ENCODE peak calls at places on chromosomes 11 and 22, in four cellular contexts. B is IMR-90, E is mesenchymal stem cell, C is H9. M is an unnamed sample.

GRCh38 chr11:118882489-118882888 is 1.2 kb upstream of the CXCR5 start:
- DNase-seq in E (peak), C (no peak), B (no peak), M (no peak)

GRCh38 chr11:74634537-74634936 is 42.2 kb downstream of the POLD3 start:
- DNase-seq in C (no peak), E (peak), B (peak), M (peak)

GRCh38 chr11:130553306-130553705 is 104.9 kb downstream of the ADAMTS15 start:
- DNase-seq in C (no peak), B (peak), E (no peak), M (no peak)

GRCh38 chr11:95676280-95676679 is 113.3 kb downstream of the FAM76B start:
- DNase-seq in E (no peak), C (no peak), B (no peak), M (no peak)

GRCh38 chr11:67117667-67118058 is 1.4 kb upstream of the KDM2A start:
- DNase-seq in C (peak), B (no peak), E (no peak), M (peak)

GRCh38 chr11:12052676-12053605 is 44.5 kb upstream of the DKK3 start:
- DNase-seq in B (no peak), E (no peak), C (peak), M (peak)

GRCh38 chr11:65112226-65112550 is 516 bp downstream of the TM7SF2 start:
- DNase-seq in E (no peak), C (peak), B (no peak), M (no peak)

GRCh38 chr11:34492806-34493414 is 20.7 kb downstream of the ELF5 start:
- DNase-seq in C (peak), E (peak), B (peak), M (peak)

GRCh38 chr11:88300888-88301477 is 36.6 kb downstream of the CTSC start:
- DNase-seq in E (no peak), B (no peak), C (peak), M (peak)

GRCh38 chr11:27700351-27701261 is at the start of gene BDNF:
- DNase-seq in E (peak), C (peak), B (peak), M (peak)

GRCh38 chr11:37320921-37321320 is 722.9 kb upstream of the RAG2 start:
- DNase-seq in B (no peak), E (no peak), C (no peak), M (no peak)

GRCh38 chr11:76786053-76787014 is 3.2 kb downstream of the TSKU start:
- DNase-seq in E (no peak), C (no peak), B (no peak), M (no peak)

GRCh38 chr11:67032830-67033555 is 10.1 kb downstream of the SYT12 start:
- DNase-seq in C (no peak), B (peak), E (peak), M (no peak)

GRCh38 chr11:68002943-68003845 is 703 bp downstream of the UNC93B1 start:
- DNase-seq in C (peak), E (no peak), B (no peak), M (no peak)

GRCh38 chr11:3214420-3214699 is 4.3 kb downstream of the MRGPRG start:
- DNase-seq in C (no peak), E (no peak), B (no peak), M (no peak)

GRCh38 chr22:49965291-49966040 is 4.9 kb downstream of the PIM3 start:
- DNase-seq in B (no peak), E (no peak), C (peak), M (no peak)

GRCh38 chr11:15685311-15685710 is 570.6 kb downstream of the INSC start:
- DNase-seq in E (no peak), B (no peak), C (no peak), M (peak)

GRCh38 chr11:122162095-122162494 is 46.1 kb upstream of the BLID start:
- DNase-seq in C (no peak), E (peak), B (no peak), M (no peak)

GRCh38 chr22:50396751-50397370 is 53.7 kb downstream of the PPP6R2 start:
- DNase-seq in E (peak), C (no peak), B (peak), M (peak)

GRCh38 chr11:119721129-119722120 is 7.6 kb downstream of the NECTIN1 start:
- DNase-seq in E (peak), B (no peak), C (peak), M (peak)

GRCh38 chr11:64245797-64246623 is 733 bp downstream of the PPP1R14B start:
- DNase-seq in C (no peak), B (peak), E (peak), M (peak)

GRCh38 chr11:113271551-113272245 is 42.7 kb upstream of the TTC12 start:
- DNase-seq in B (no peak), E (no peak), C (no peak), M (no peak)

GRCh38 chr11:115456019-115456418 is 48.2 kb downstream of the CADM1 start:
- DNase-seq in C (no peak), B (peak), E (no peak), M (no peak)

GRCh38 chr22:36465232-36466021 is 16.0 kb downstream of the TXN2 start:
- DNase-seq in C (no peak), E (peak), B (peak), M (peak)

GRCh38 chr11:115581871-115582639 is 77.8 kb upstream of the CADM1 start:
- DNase-seq in C (peak), B (peak), E (no peak), M (peak)

GRCh38 chr11:132803436-132803835 is 728.9 kb downstream of the OPCML start:
- DNase-seq in B (peak), E (no peak), C (no peak), M (no peak)

GRCh38 chr11:113849713-113850112 is 25.7 kb downstream of the USP28 start:
- DNase-seq in E (no peak), C (peak), B (no peak), M (peak)

DNA sequence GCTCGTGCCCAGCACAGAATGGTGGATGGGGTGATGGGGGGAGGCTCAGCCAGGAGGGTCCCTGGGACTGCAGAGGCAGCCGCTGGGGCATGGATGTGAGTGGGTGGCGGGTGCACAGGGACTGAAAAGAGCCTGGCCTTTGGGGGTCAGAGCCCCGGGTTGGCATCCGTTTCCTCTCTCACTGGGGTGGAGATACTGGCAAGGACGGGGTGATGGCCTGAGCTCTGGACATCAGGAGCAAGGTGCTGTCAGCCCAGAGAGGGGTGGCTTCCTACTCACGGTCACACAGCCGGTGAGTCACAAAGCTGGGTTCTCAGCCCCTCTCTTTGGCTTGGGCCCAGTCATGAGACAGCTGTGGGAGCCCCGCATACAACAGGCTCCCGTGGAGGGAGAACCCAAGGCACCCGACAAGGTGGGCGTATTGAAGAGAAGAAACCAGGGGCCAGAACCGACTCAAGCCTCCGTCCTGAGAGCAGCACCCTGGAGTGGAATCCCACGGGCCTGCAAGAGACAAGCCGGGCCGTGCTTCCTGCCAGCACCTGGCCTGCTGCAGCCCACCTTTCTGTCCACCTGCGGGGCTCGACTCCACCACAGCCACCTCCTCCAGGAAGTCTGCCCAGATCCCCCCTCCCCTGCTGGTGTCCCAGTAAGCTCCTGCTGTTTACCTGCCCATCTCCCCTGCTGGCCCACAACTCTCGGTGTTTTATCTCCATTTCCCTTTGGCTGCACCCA is 45.9 kb upstream of the FGF3 start:
- DNase-seq in B (no peak), E (no peak), C (peak), M (no peak)
- H3K4ac ChIP-seq in B (no peak), E (no peak), C (no peak), M (no peak)

DNA sequence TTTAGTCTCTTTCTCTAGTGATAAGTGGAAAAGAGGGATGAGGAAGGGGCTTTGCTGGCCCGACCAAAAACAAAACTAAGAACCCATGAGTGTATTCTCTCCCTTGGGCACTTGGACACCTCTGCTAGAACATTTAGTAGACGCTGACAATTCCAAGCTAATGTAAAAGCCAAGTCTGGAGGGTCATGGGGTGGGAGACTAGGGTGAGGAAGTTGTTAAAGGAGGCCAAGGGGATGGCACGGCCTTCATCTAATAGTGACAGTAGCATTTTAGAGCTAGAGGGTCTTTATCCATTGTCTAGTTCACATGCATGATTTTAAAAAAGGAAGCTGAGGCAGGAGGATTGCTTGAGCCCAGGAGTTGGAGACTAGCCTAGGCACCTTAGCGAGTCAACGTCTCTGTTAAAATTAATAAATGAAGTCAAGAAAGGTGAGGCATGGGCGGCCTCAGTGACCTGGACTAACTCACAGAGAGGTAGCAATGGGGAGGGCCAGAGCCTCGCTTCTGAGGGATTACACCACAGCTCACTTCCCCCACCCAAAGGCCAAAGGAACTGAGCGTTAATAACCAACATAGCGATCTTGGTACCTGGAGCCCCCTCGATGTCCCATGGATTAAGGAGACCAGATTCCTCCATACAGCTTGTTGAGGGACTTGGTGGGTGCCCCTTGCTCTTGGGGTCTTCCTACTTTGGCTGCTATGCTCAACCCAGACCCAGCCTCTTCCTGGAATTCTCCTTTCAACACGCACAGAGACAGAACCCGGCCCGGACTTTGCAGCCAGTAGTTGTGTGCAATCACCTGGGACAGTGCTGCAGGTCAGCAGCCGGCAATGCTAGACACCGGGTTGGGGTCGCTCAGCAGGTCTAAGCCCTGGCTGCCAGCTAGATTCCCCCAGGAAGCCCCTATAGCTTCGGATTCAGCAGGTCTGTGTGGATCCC is 70.4 kb downstream of the BCR start:
- DNase-seq in B (no peak), E (no peak), C (no peak), M (no peak)
- H3K4ac ChIP-seq in B (no peak), E (no peak), C (no peak), M (no peak)

GRCh38 chr11:124119103-124119502 is 3.9 kb downstream of the VWA5A start:
- DNase-seq in B (no peak), E (no peak), C (no peak), M (no peak)
- H3K4ac ChIP-seq in B (no peak), E (no peak), C (no peak), M (peak)

GRCh38 chr22:44070029-44070428 is 45.9 kb downstream of the PARVB start:
- DNase-seq in E (no peak), C (no peak), B (no peak), M (no peak)

GRCh38 chr22:44067901-44068300 is 43.8 kb downstream of the PARVB start:
- DNase-seq in E (no peak), B (no peak), C (no peak), M (no peak)

GRCh38 chr22:44071760-44072159 is 47.7 kb downstream of the PARVB start:
- DNase-seq in C (no peak), E (no peak), B (no peak), M (no peak)

GRCh38 chr22:44067033-44067432 is 42.9 kb downstream of the PARVB start:
- DNase-seq in B (no peak), E (no peak), C (no peak), M (no peak)

DNA sequence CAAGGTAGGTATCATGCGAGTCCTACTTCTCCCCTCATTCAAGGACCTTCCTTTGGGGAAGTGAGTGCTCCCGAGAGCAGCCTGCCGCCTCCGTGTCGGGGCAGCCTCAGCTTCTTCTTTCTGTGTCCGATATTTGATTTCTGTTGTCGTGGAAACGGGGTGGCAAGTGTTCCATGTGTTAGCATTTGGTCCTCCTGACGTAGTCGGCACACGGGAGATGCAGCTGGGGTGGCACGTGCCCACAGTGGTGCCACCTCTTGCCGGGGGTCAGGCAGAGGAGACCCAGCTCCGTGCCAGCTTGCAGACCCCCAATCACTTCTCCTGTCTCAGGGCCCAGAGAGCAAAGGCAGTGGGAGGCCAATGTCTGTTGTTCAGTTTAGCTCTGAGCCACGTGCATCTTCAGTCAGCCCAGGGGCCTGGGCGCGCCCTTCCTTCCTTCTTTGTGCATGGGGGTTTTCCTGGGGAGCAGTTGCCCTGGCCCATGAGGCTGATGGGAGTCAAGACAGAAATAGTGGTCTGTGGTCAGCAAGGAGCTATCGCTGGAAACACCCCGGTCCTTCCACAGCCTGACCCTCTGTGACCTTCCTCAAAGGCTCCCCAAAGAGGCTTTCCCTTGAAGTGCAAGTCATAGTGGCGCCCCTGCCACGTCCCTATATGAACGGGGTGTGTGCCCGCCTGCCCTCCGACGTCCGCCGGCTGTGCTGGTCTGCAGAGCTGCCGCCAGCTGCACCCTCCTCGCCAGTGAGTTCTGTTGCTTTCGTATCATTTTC is 44.5 kb downstream of the PARVB start:
- DNase-seq in C (no peak), E (no peak), B (no peak), M (no peak)
- H3K4ac ChIP-seq in C (no peak), E (no peak), B (no peak), M (no peak)

GRCh38 chr11:45179686-45180085 is 33.2 kb downstream of the PRDM11 start:
- DNase-seq in B (no peak), E (no peak), C (no peak), M (no peak)
- H3K4ac ChIP-seq in B (peak), E (peak), C (no peak), M (no peak)

M was measured in mesendoderm.